ENCODE peak calls at places on chromosome 20, in four cellular contexts. V is endothelial cell of umbilical vein, H is sigmoid colon, F is MM.1S. G is an unnamed sample.

GRCh38 chr20:32031007-32031958 is 20.8 kb upstream of the HCK start:
- DNase-seq in V (peak), H (peak), F (peak), G (peak)

GRCh38 chr20:32006841-32007786 is 3.1 kb upstream of the CCM2L start:
- DNase-seq in V (no peak), H (no peak), F (no peak), G (no peak)

GRCh38 chr20:58271596-58272460 is 37.7 kb upstream of the RAB22A start:
- DNase-seq in V (no peak), H (no peak), F (no peak), G (no peak)

GRCh38 chr20:370151-370600 is 10.4 kb upstream of the TRIB3 start:
- DNase-seq in V (peak), H (no peak), F (no peak), G (no peak)

GRCh38 chr20:23244916-23245552 is 105.6 kb upstream of the NXT1 start:
- DNase-seq in V (no peak), H (no peak), F (no peak), G (no peak)

GRCh38 chr20:51014797-51015722 is 7.8 kb downstream of the KCNG1 start:
- DNase-seq in V (peak), H (no peak), F (no peak), G (peak)

GRCh38 chr20:61886721-61887658 is 178.7 kb downstream of the TAF4 start:
- DNase-seq in V (peak), H (no peak), F (peak), G (peak)

GRCh38 chr20:25022680-25023079 is 30.1 kb upstream of the APMAP start:
- DNase-seq in V (no peak), H (peak), F (no peak), G (no peak)

GRCh38 chr20:37984018-37984785 is 49.1 kb downstream of the TTI1 start:
- DNase-seq in V (no peak), H (no peak), F (no peak), G (no peak)

GRCh38 chr20:61953789-61954125 is 111.9 kb downstream of the TAF4 start:
- DNase-seq in V (no peak), H (no peak), F (no peak), G (no peak)

GRCh38 chr20:47318027-47318595 is 38.4 kb downstream of the ZMYND8 start:
- DNase-seq in V (no peak), H (peak), F (no peak), G (no peak)
- H3K4me3 ChIP-seq in V (no peak), H (peak), F (no peak), G (no peak)

GRCh38 chr20:3798908-3799248 is 2.8 kb downstream of the CDC25B start:
- DNase-seq in V (no peak), H (no peak), F (no peak), G (no peak)
- H3K4me3 ChIP-seq in V (no peak), H (no peak), F (no peak), G (no peak)

GRCh38 chr20:49685809-49686208 is 27.9 kb downstream of the B4GALT5 start:
- DNase-seq in V (no peak), H (no peak), F (no peak), G (no peak)
- H3K4me3 ChIP-seq in V (no peak), H (no peak), F (no peak), G (no peak)

GRCh38 chr20:63100926-63101699 is 94.3 kb upstream of the BHLHE23 start:
- DNase-seq in V (no peak), H (peak), F (no peak), G (no peak)

GRCh38 chr20:63104312-63105181 is 97.8 kb upstream of the BHLHE23 start:
- DNase-seq in V (no peak), H (no peak), F (no peak), G (no peak)

GRCh38 chr20:63103402-63104311 is 96.9 kb upstream of the BHLHE23 start:
- DNase-seq in V (no peak), H (no peak), F (no peak), G (no peak)

GRCh38 chr20:63101781-63102719 is 95.3 kb upstream of the BHLHE23 start:
- DNase-seq in V (peak), H (peak), F (peak), G (peak)

GRCh38 chr20:63102720-63103375 is 96.1 kb upstream of the BHLHE23 start:
- DNase-seq in V (no peak), H (peak), F (no peak), G (peak)
- H3K4me3 ChIP-seq in V (peak), H (peak), F (no peak), G (peak)

G was measured in GM12865.